ENCODE peak calls at places on chromosome 13, in four cellular contexts. L is adrenal gland, V is AG04449, W is endothelial cell. P is an unnamed sample.

GRCh38 chr13:107866007-107866665 is 349.2 kb downstream of the LIG4 start:
- DNase-seq in L (no peak), W (peak), V (no peak), P (peak)

GRCh38 chr13:42345367-42345766 is 73.4 kb downstream of the AKAP11 start:
- DNase-seq in W (no peak), V (no peak), L (no peak), P (no peak)

GRCh38 chr13:23921451-23921888 is 24.2 kb upstream of the C1QTNF9B start:
- DNase-seq in L (no peak), V (no peak), W (peak), P (peak)

GRCh38 chr13:41643502-41643901 is 186.2 kb downstream of the RGCC start:
- DNase-seq in V (no peak), L (no peak), W (no peak), P (no peak)

GRCh38 chr13:81058916-81059290 is 718.0 kb upstream of the SPRY2 start:
- DNase-seq in L (no peak), V (no peak), W (no peak), P (no peak)

GRCh38 chr13:30409911-30410704 is 12.2 kb upstream of the UBE2L5 start:
- DNase-seq in W (no peak), V (no peak), L (peak), P (no peak)

GRCh38 chr13:102800145-102801041 is 1.5 kb downstream of the BIVM start:
- DNase-seq in W (peak), L (peak), V (no peak), P (peak)

GRCh38 chr13:85610024-85610423 is 189.2 kb downstream of the SLITRK6 start:
- DNase-seq in L (no peak), V (no peak), W (no peak), P (no peak)

GRCh38 chr13:36432106-36432544 is at the start of gene CCNA1:
- DNase-seq in L (no peak), W (peak), V (no peak), P (peak)

GRCh38 chr13:96958286-96958891 is 35.9 kb downstream of the OXGR1 start:
- DNase-seq in W (peak), V (no peak), L (peak), P (no peak)

GRCh38 chr13:113845723-113846638 is 17.9 kb downstream of the GAS6 start:
- DNase-seq in W (no peak), L (no peak), V (no peak), P (no peak)

GRCh38 chr13:86757236-86757978 is 913.8 kb upstream of the SLITRK5 start:
- DNase-seq in L (no peak), V (no peak), W (no peak), P (no peak)

GRCh38 chr13:103730407-103730806 is 664.2 kb upstream of the SLC10A2 start:
- DNase-seq in V (no peak), L (no peak), W (no peak), P (no peak)

GRCh38 chr13:82933986-82934385 is 948.3 kb downstream of the SLITRK1 start:
- DNase-seq in L (no peak), W (no peak), V (no peak), P (no peak)

DNA sequence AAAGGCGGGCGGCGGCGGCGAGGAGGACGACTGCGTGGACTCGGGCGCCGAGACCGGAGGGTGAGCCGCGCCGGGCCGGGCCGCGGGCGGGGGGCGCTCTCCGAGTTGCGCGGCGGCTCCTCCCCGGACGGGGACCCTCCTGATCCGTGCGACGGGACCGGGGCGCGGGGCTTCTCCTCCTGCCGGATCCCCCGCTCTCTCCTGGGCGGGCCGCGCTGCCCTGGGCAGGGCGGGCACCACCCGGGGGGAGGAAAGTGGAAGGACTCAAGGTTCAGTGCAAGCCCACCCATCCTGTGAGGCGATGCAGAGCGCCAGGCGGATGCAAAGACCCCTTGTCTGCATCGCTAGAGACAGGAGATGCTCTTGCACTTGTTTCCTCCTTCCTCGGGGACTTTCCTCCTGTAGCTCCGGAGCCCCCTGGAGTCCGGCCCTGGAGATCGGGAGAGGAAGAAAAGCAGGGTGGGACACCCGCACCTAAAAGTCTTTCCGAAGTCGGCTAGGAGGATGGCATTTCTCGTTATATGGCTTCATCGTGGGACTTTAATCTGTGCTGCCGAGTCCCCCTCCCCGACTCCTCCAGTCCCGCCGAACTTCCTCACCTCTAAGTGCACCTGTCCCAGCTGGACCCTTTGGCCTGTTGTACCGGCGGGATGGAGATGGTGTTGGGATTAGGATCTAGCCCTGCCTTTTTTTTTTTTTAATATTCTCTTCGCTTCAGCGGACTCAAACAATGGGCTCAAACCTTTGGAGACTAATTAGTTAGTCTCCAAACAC is 499 bp downstream of the FAM124A start:
- DNase-seq in W (peak), L (no peak), V (no peak), P (peak)
- TF ChIP-seq CTCF in W (no peak), L (no peak), V (no peak), P (peak)

GRCh38 chr13:90732049-90732448 is 615.4 kb upstream of the MIR17HG start:
- DNase-seq in W (peak), V (no peak), L (peak), P (no peak)
- TF ChIP-seq CTCF in W (no peak), V (no peak), L (peak), P (no peak)

GRCh38 chr13:112637017-112637801 is 49.3 kb upstream of the TUBGCP3 start:
- DNase-seq in V (no peak), W (no peak), L (no peak), P (no peak)
- TF ChIP-seq CTCF in V (no peak), W (no peak), L (no peak), P (no peak)

DNA sequence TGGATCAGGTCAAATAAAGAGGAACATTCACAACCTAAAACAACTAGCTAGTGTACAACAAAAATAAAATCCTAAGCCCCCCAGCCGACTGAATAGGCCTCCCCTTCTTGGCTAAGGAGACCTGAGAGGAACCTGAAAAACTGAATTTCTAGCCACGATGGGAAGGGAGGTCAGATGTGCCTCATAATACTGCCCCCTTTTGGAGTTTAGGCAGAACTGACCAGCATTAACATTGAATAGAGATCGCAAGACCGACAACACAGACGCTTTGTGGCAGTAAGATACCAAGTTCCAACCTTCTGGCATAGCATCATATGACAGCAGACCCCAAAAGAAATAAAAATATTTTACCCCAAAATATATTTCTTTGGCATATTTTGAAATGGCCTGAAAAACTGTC is 15.9 kb downstream of the CBY2 start:
- DNase-seq in W (peak), L (no peak), V (no peak), P (no peak)
- TF ChIP-seq CTCF in W (peak), L (peak), V (peak), P (peak)